ENCODE peak calls at places on chromosomes 11 and 22, in seven cellular contexts. One of them, this sample, is unnamed.

GRCh38 chr22:28030442-28030841 is 111.4 kb upstream of the PITPNB start:
- DNase-seq in H1: peak
- DNase-seq in HCT116: no peak
- DNase-seq in GM12878: no peak
- DNase-seq in HepG2: no peak
- DNase-seq in K562: no peak
- DNase-seq in SK-N-SH: no peak
- DNase-seq in this sample: no peak

GRCh38 chr11:126340960-126341709 is 14.4 kb upstream of the ST3GAL4 start:
- DNase-seq in H1: no peak
- DNase-seq in HCT116: no peak
- DNase-seq in GM12878: peak
- DNase-seq in HepG2: no peak
- DNase-seq in K562: no peak
- DNase-seq in SK-N-SH: no peak
- DNase-seq in this sample: no peak

GRCh38 chr11:102117472-102118113 is 7.3 kb downstream of the YAP1 start:
- DNase-seq in H1: peak
- DNase-seq in HCT116: no peak
- DNase-seq in GM12878: no peak
- DNase-seq in HepG2: no peak
- DNase-seq in K562: no peak
- DNase-seq in SK-N-SH: no peak
- DNase-seq in this sample: no peak

GRCh38 chr11:60927061-60927592 is 2.9 kb downstream of the TMEM132A start:
- DNase-seq in H1: no peak
- DNase-seq in HCT116: no peak
- DNase-seq in GM12878: no peak
- DNase-seq in HepG2: no peak
- DNase-seq in K562: no peak
- DNase-seq in SK-N-SH: no peak
- DNase-seq in this sample: no peak

GRCh38 chr22:31676700-31677099 is 14.7 kb upstream of the PISD start:
- DNase-seq in H1: peak
- DNase-seq in HCT116: peak
- DNase-seq in GM12878: peak
- DNase-seq in HepG2: no peak
- DNase-seq in K562: no peak
- DNase-seq in SK-N-SH: peak
- DNase-seq in this sample: peak

GRCh38 chr11:35464308-35464707 is 45.0 kb upstream of the SLC1A2 start:
- DNase-seq in H1: no peak
- DNase-seq in HCT116: no peak
- DNase-seq in GM12878: no peak
- DNase-seq in HepG2: no peak
- DNase-seq in K562: no peak
- DNase-seq in SK-N-SH: peak
- DNase-seq in this sample: no peak

GRCh38 chr11:35911013-35911412 is 32.8 kb upstream of the LDLRAD3 start:
- DNase-seq in H1: no peak
- DNase-seq in HCT116: no peak
- DNase-seq in GM12878: no peak
- DNase-seq in HepG2: no peak
- DNase-seq in K562: no peak
- DNase-seq in SK-N-SH: no peak
- DNase-seq in this sample: no peak

GRCh38 chr11:35799655-35800054 is 137.1 kb downstream of the TRIM44 start:
- DNase-seq in H1: no peak
- DNase-seq in HCT116: no peak
- DNase-seq in GM12878: no peak
- DNase-seq in HepG2: no peak
- DNase-seq in K562: no peak
- DNase-seq in SK-N-SH: no peak
- DNase-seq in this sample: no peak

GRCh38 chr11:122440783-122441701 is 214.5 kb upstream of the UBASH3B start:
- DNase-seq in H1: peak
- DNase-seq in HCT116: no peak
- DNase-seq in GM12878: no peak
- DNase-seq in HepG2: no peak
- DNase-seq in K562: no peak
- DNase-seq in SK-N-SH: peak
- DNase-seq in this sample: no peak

GRCh38 chr22:40808018-40808841 is 10.9 kb downstream of the SLC25A17 start:
- DNase-seq in H1: no peak
- DNase-seq in HCT116: no peak
- DNase-seq in GM12878: no peak
- DNase-seq in HepG2: no peak
- DNase-seq in K562: no peak
- DNase-seq in SK-N-SH: no peak
- DNase-seq in this sample: no peak

GRCh38 chr11:109508185-109508584 is 86.2 kb downstream of the C11orf87 start:
- DNase-seq in H1: no peak
- DNase-seq in HCT116: no peak
- DNase-seq in GM12878: no peak
- DNase-seq in HepG2: no peak
- DNase-seq in K562: no peak
- DNase-seq in SK-N-SH: peak
- DNase-seq in this sample: no peak

GRCh38 chr11:132058211-132058772 is 687.9 kb downstream of the NTM start:
- DNase-seq in H1: no peak
- DNase-seq in HCT116: no peak
- DNase-seq in GM12878: no peak
- DNase-seq in HepG2: no peak
- DNase-seq in K562: no peak
- DNase-seq in SK-N-SH: no peak
- DNase-seq in this sample: no peak

GRCh38 chr11:132054822-132055221 is 684.4 kb downstream of the NTM start:
- DNase-seq in H1: no peak
- DNase-seq in HCT116: no peak
- DNase-seq in GM12878: no peak
- DNase-seq in HepG2: no peak
- DNase-seq in K562: no peak
- DNase-seq in SK-N-SH: no peak
- DNase-seq in this sample: no peak

GRCh38 chr11:132052904-132053303 is 682.5 kb downstream of the NTM start:
- DNase-seq in H1: no peak
- DNase-seq in HCT116: no peak
- DNase-seq in GM12878: no peak
- DNase-seq in HepG2: no peak
- DNase-seq in K562: no peak
- DNase-seq in SK-N-SH: no peak
- DNase-seq in this sample: no peak

GRCh38 chr11:132055296-132055695 is 684.9 kb downstream of the NTM start:
- DNase-seq in H1: no peak
- DNase-seq in HCT116: no peak
- DNase-seq in GM12878: no peak
- DNase-seq in HepG2: no peak
- DNase-seq in K562: no peak
- DNase-seq in SK-N-SH: no peak
- DNase-seq in this sample: no peak

GRCh38 chr11:132056689-132057088 is 686.3 kb downstream of the NTM start:
- DNase-seq in H1: no peak
- DNase-seq in HCT116: no peak
- DNase-seq in GM12878: no peak
- DNase-seq in HepG2: no peak
- DNase-seq in K562: no peak
- DNase-seq in SK-N-SH: no peak
- DNase-seq in this sample: no peak
- TF ChIP-seq JUND in H1: no peak
- TF ChIP-seq JUND in HCT116: no peak
- TF ChIP-seq JUND in GM12878: no peak
- TF ChIP-seq JUND in HepG2: no peak
- TF ChIP-seq JUND in K562: no peak
- TF ChIP-seq JUND in SK-N-SH: peak
- TF ChIP-seq JUND in this sample: no peak

DNA sequence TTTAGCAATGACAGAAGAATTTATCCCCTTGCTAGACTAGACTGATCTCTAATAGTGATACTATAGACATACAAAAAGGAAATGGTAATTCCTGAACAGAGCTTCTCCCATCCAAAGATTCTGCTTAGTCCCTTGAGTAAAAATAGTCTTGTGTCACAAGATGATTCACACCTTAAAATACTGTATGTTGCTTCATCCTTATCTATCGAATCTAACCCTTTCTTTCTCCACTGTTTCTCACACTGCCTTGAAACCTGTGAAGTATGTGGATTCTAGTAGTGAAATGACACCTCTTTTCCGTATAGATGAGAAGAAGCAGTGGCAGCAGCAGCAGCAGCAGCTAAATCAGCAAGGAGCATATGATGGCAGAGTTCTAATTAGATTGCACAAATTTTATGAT is 14.7 kb downstream of the KCNA4 start:
- DNase-seq in H1: no peak
- DNase-seq in HCT116: no peak
- DNase-seq in GM12878: no peak
- DNase-seq in HepG2: no peak
- DNase-seq in K562: no peak
- DNase-seq in SK-N-SH: no peak
- DNase-seq in this sample: no peak
- TF ChIP-seq JUND in H1: no peak
- TF ChIP-seq JUND in HCT116: no peak
- TF ChIP-seq JUND in GM12878: no peak
- TF ChIP-seq JUND in HepG2: no peak
- TF ChIP-seq JUND in K562: no peak
- TF ChIP-seq JUND in SK-N-SH: no peak
- TF ChIP-seq JUND in this sample: no peak

GRCh38 chr11:58675344-58676155 is 53.1 kb downstream of the CNTF start:
- DNase-seq in H1: peak
- DNase-seq in HCT116: peak
- DNase-seq in GM12878: no peak
- DNase-seq in HepG2: peak
- DNase-seq in K562: peak
- DNase-seq in SK-N-SH: peak
- DNase-seq in this sample: peak
- TF ChIP-seq JUND in H1: no peak
- TF ChIP-seq JUND in HCT116: no peak
- TF ChIP-seq JUND in GM12878: no peak
- TF ChIP-seq JUND in HepG2: no peak
- TF ChIP-seq JUND in K562: no peak
- TF ChIP-seq JUND in SK-N-SH: no peak
- TF ChIP-seq JUND in this sample: no peak

GRCh38 chr11:2445948-2446551 is 1.2 kb downstream of the KCNQ1 start:
- DNase-seq in H1: no peak
- DNase-seq in HCT116: no peak
- DNase-seq in GM12878: no peak
- DNase-seq in HepG2: no peak
- DNase-seq in K562: no peak
- DNase-seq in SK-N-SH: peak
- DNase-seq in this sample: no peak

GRCh38 chr11:2445107-2445947 is 519 bp downstream of the KCNQ1 start:
- DNase-seq in H1: no peak
- DNase-seq in HCT116: no peak
- DNase-seq in GM12878: no peak
- DNase-seq in HepG2: no peak
- DNase-seq in K562: no peak
- DNase-seq in SK-N-SH: no peak
- DNase-seq in this sample: no peak

GRCh38 chr11:2447951-2448650 is 3.3 kb downstream of the KCNQ1 start:
- DNase-seq in H1: no peak
- DNase-seq in HCT116: no peak
- DNase-seq in GM12878: no peak
- DNase-seq in HepG2: no peak
- DNase-seq in K562: no peak
- DNase-seq in SK-N-SH: peak
- DNase-seq in this sample: no peak

GRCh38 chr11:2447253-2447950 is 2.6 kb downstream of the KCNQ1 start:
- DNase-seq in H1: no peak
- DNase-seq in HCT116: no peak
- DNase-seq in GM12878: no peak
- DNase-seq in HepG2: no peak
- DNase-seq in K562: no peak
- DNase-seq in SK-N-SH: no peak
- DNase-seq in this sample: no peak

DNA sequence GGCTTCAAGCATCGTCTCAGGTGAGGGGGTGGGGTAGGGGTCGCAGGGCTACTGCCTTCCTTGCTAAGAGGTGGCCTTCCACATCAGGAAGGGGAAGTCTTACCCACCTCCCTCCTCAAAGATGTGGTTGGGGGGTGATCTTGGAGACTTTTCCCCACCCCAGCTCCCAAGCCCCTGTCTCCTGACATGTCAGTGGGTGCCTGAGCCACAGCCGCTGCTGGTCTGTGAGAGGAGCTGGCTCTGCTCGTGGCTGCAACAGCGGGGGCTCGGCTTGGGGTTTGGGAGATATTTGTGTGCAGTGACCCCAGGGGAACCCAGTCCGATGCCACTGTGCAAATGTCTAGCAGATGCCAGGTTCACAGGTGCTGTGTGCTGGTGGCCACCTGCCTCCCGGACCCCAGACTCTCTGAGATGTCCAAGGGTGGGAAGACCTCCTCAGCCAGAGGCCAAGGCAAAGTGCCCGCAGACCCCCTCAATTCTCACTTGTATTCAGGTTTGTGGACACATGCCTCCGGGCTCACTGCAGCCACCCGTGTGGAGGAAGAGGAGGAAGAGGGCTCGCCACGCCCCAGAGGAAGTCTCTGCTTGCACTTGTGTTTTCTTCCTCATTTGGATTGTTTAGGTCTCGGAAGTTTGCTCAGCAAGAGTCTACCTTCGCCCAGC is 1.9 kb downstream of the KCNQ1 start:
- DNase-seq in H1: no peak
- DNase-seq in HCT116: no peak
- DNase-seq in GM12878: no peak
- DNase-seq in HepG2: no peak
- DNase-seq in K562: no peak
- DNase-seq in SK-N-SH: peak
- DNase-seq in this sample: no peak
- TF ChIP-seq JUND in H1: no peak
- TF ChIP-seq JUND in HCT116: no peak
- TF ChIP-seq JUND in GM12878: no peak
- TF ChIP-seq JUND in HepG2: no peak
- TF ChIP-seq JUND in K562: no peak
- TF ChIP-seq JUND in SK-N-SH: no peak
- TF ChIP-seq JUND in this sample: no peak

GRCh38 chr11:68890490-68891231 is 13.0 kb downstream of the MRPL21 start:
- DNase-seq in H1: no peak
- DNase-seq in HCT116: no peak
- DNase-seq in GM12878: no peak
- DNase-seq in HepG2: no peak
- DNase-seq in K562: no peak
- DNase-seq in SK-N-SH: peak
- DNase-seq in this sample: no peak
- TF ChIP-seq JUND in H1: no peak
- TF ChIP-seq JUND in HCT116: no peak
- TF ChIP-seq JUND in GM12878: no peak
- TF ChIP-seq JUND in HepG2: no peak
- TF ChIP-seq JUND in K562: no peak
- TF ChIP-seq JUND in SK-N-SH: no peak
- TF ChIP-seq JUND in this sample: no peak

GRCh38 chr22:19628038-19628776 is 86.1 kb upstream of the SEPTIN5 start:
- DNase-seq in H1: no peak
- DNase-seq in HCT116: no peak
- DNase-seq in GM12878: no peak
- DNase-seq in HepG2: no peak
- DNase-seq in K562: no peak
- DNase-seq in SK-N-SH: no peak
- DNase-seq in this sample: no peak
- TF ChIP-seq JUND in H1: no peak
- TF ChIP-seq JUND in HCT116: no peak
- TF ChIP-seq JUND in GM12878: no peak
- TF ChIP-seq JUND in HepG2: no peak
- TF ChIP-seq JUND in K562: no peak
- TF ChIP-seq JUND in SK-N-SH: no peak
- TF ChIP-seq JUND in this sample: no peak

GRCh38 chr11:119671048-119671447 is 58.0 kb downstream of the NECTIN1 start:
- DNase-seq in H1: no peak
- DNase-seq in HCT116: no peak
- DNase-seq in GM12878: no peak
- DNase-seq in HepG2: no peak
- DNase-seq in K562: no peak
- DNase-seq in SK-N-SH: peak
- DNase-seq in this sample: no peak
- TF ChIP-seq JUND in H1: no peak
- TF ChIP-seq JUND in HCT116: no peak
- TF ChIP-seq JUND in GM12878: no peak
- TF ChIP-seq JUND in HepG2: no peak
- TF ChIP-seq JUND in K562: no peak
- TF ChIP-seq JUND in SK-N-SH: no peak
- TF ChIP-seq JUND in this sample: no peak